ENCODE peak calls at places on chromosome 3, in ten cellular contexts. K, H, I, N, W, Q, G, J, V and F are unnamed samples.

GRCh38 chr3:55296035-55296434 is 191.1 kb downstream of the WNT5A start:
- DNase-seq in K (peak), H (no peak), I (no peak), N (no peak), W (no peak), Q (no peak), G (no peak), J (no peak), V (no peak), F (no peak)

GRCh38 chr3:123283657-123284398 is 82.1 kb downstream of the SEC22A start:
- DNase-seq in K (no peak), H (no peak), I (no peak), N (no peak), W (no peak), Q (no peak), G (no peak), J (no peak), V (no peak), F (no peak)

GRCh38 chr3:66747688-66748087 is 246.9 kb upstream of the LRIG1 start:
- DNase-seq in K (no peak), H (no peak), I (no peak), N (no peak), W (no peak), Q (no peak), G (no peak), J (no peak), V (no peak), F (no peak)

GRCh38 chr3:46693038-46693896 is at the start of gene ALS2CL:
- DNase-seq in K (no peak), H (peak), I (no peak), N (peak), W (peak), Q (no peak), G (peak), J (peak), V (peak), F (peak)

GRCh38 chr3:87225659-87226058 is 1.4 kb upstream of the CHMP2B start:
- DNase-seq in K (peak), H (no peak), I (no peak), N (no peak), W (no peak), Q (no peak), G (no peak), J (peak), V (peak), F (no peak)

GRCh38 chr3:187150186-187150585 is 10.9 kb upstream of the RPL39L start:
- DNase-seq in K (no peak), H (no peak), I (no peak), N (no peak), W (no peak), Q (no peak), G (no peak), J (no peak), V (no peak), F (no peak)

GRCh38 chr3:52986938-52987337 is 58.9 kb downstream of the SFMBT1 start:
- DNase-seq in K (peak), H (no peak), I (no peak), N (peak), W (no peak), Q (no peak), G (no peak), J (no peak), V (no peak), F (no peak)

GRCh38 chr3:18103591-18103990 is 321.5 kb downstream of the SATB1 start:
- DNase-seq in K (no peak), H (no peak), I (no peak), N (no peak), W (no peak), Q (no peak), G (no peak), J (no peak), V (no peak), F (no peak)